ENCODE peak calls at places on chromosomes 5 and 9, in four cellular contexts. M, Z, E and J are unnamed samples.

GRCh38 chr5:58933891-58934628 is 351.2 kb downstream of the RAB3C start:
- DNase-seq in M (no peak), Z (no peak), E (no peak), J (no peak)

GRCh38 chr5:93191426-93191825 is 389.6 kb downstream of the NR2F1-AS1 start:
- DNase-seq in M (no peak), Z (no peak), E (no peak), J (no peak)

GRCh38 chr5:145975361-145976066 is 39.1 kb downstream of the SH3RF2 start:
- DNase-seq in M (no peak), Z (peak), E (peak), J (no peak)

GRCh38 chr9:132638240-132638639 is 31.5 kb downstream of the DDX31 start:
- DNase-seq in M (no peak), Z (no peak), E (no peak), J (no peak)

GRCh38 chr5:12023614-12024241 is 119.5 kb upstream of the CTNND2 start:
- DNase-seq in M (no peak), Z (peak), E (peak), J (no peak)

GRCh38 chr5:56328753-56329560 is 95.8 kb upstream of the ANKRD55 start:
- DNase-seq in M (no peak), Z (peak), E (no peak), J (no peak)

GRCh38 chr5:31362931-31363568 is 168.8 kb downstream of the DROSHA start:
- DNase-seq in M (no peak), Z (no peak), E (no peak), J (no peak)

GRCh38 chr9:8558176-8558575 is 758.6 kb upstream of the DMAC1 start:
- DNase-seq in M (no peak), Z (peak), E (no peak), J (no peak)

GRCh38 chr9:4686112-4686511 is 6.7 kb downstream of the CDC37L1 start:
- DNase-seq in M (no peak), Z (no peak), E (no peak), J (no peak)

GRCh38 chr9:91164724-91165520 is 196.8 kb downstream of the AUH start:
- DNase-seq in M (peak), Z (peak), E (no peak), J (no peak)

GRCh38 chr5:14665110-14665822 is 748 bp downstream of the OTULIN start:
- DNase-seq in M (no peak), Z (peak), E (peak), J (no peak)

GRCh38 chr5:154110781-154111180 is 72.0 kb downstream of the MFAP3 start:
- DNase-seq in M (no peak), Z (no peak), E (no peak), J (no peak)

GRCh38 chr9:71515103-71515502 is 253.2 kb downstream of the CEMIP2 start:
- DNase-seq in M (no peak), Z (no peak), E (no peak), J (no peak)

GRCh38 chr9:8857330-8858249 is 1058.0 kb upstream of the DMAC1 start:
- DNase-seq in M (no peak), Z (no peak), E (peak), J (no peak)

GRCh38 chr9:27870404-27870803 is 297.1 kb upstream of the C9orf72 start:
- DNase-seq in M (no peak), Z (no peak), E (no peak), J (no peak)

GRCh38 chr5:35823347-35823875 is 33.3 kb upstream of the IL7R start:
- DNase-seq in M (no peak), Z (no peak), E (no peak), J (no peak)

DNA sequence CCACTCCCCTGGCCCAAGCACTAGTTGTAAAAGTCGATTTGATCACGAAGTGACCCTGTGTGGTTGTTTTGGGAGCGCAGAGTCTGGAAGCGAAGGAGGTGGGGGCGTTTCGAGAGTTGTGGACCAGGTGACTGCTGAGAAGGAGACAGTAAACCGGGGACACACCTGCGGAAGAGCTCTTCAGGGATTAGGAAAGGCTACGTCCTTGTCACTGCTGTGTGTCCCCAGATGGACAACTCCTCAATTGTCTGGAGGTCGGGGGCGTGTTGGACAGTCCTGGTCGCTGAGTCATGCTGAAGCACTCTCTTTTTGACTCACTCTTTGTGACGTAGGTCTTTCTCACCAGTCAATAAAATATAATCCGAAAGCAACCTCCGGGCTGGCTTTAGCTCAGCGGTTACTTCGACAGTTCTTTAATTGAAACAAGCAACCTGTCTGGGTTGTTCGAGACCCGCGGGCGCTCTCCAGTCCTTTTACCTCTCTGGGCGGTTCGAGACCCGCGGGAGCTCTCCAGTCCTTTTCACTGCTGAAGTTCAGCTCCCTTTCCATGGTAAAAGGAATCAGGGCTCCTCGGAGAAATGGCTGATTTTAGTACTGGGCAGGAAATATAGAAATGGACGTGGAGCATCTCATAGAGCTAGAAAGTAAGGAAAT is 10.8 kb downstream of the ZMAT2 start:
- DNase-seq in M (peak), Z (peak), E (peak), J (peak)
- TF ChIP-seq CTCF in M (no peak), Z (no peak), E (no peak), J (no peak)

DNA sequence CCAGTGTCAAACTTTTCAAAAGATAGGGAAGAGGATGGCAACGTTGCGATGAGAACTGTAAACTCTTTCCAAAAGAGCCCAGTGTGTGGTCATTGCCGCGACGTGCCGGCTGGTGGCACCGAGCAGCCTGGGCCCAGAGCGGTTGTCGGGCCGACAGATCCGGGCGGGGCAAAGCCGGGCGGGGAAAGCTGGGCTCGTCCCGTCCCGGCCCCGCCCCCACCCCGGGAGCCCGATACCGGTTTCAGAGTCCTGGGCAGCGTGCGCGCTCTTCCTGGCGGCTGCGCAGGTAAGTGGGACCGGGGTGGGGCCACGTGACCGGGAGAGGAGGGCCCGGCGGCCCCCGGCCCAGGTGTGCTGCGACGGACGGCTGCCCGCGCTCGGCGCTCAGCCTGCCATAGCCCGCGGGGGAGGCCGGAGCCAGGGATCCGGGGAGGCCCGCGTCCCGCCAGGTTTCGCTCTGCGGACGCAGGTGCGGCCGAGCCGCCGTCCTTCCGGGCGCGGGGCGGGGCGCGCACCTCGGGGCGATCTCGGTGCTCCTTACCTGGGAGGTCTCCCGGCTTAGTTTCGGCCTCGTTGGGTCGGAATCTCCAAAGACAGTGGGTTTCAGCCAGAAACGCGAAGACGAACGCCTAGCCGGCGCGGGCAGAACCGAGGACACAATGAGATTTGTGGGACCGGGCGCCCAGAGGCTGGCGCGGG is at the start of gene MARVELD2:
- DNase-seq in M (peak), Z (peak), E (peak), J (peak)
- TF ChIP-seq CTCF in M (no peak), Z (peak), E (peak), J (no peak)

GRCh38 chr5:57434227-57434640 is 48.4 kb downstream of the ACTBL2 start:
- DNase-seq in M (no peak), Z (no peak), E (peak), J (no peak)

GRCh38 chr5:57435701-57436134 is 46.9 kb downstream of the ACTBL2 start:
- DNase-seq in M (no peak), Z (peak), E (no peak), J (no peak)

GRCh38 chr5:57431816-57432215 is 50.8 kb downstream of the ACTBL2 start:
- DNase-seq in M (no peak), Z (no peak), E (no peak), J (no peak)

GRCh38 chr5:57434683-57435082 is 47.9 kb downstream of the ACTBL2 start:
- DNase-seq in M (no peak), Z (no peak), E (no peak), J (no peak)

GRCh38 chr5:57432876-57433275 is 49.7 kb downstream of the ACTBL2 start:
- DNase-seq in M (no peak), Z (peak), E (no peak), J (no peak)
- TF ChIP-seq CTCF in M (no peak), Z (peak), E (peak), J (no peak)

GRCh38 chr9:134205636-134206316 is 41.4 kb upstream of the RNU6ATAC start:
- DNase-seq in M (no peak), Z (no peak), E (no peak), J (no peak)
- TF ChIP-seq CTCF in M (no peak), Z (no peak), E (peak), J (no peak)